ENCODE peak calls at places on chromosomes 16 and 17, in eight cellular contexts. V is neural progenitor cell, Z is cardiac muscle cell, O is uterus, F is tibial nerve, P is left ventricle myocardium inferior, C is mesenchymal stem cell, A is PC-9. S is an unnamed sample. For H3K36me3, the result is how much of the 10 kb centered on the place peaks cover.

GRCh38 chr17:77409282-77410161 is 268.8 kb downstream of the SEC14L1 start:
- DNase-seq in C (peak), O (peak), V (peak), Z (peak), A (no peak), P (peak), F (no peak), S (no peak)

GRCh38 chr16:3819175-3819527 is 61.4 kb downstream of the CREBBP start:
- DNase-seq in A (no peak), V (no peak), P (no peak), F (no peak), C (no peak), Z (no peak), O (no peak), S (no peak)

GRCh38 chr17:9575381-9576072 is at the start of gene STX8:
- DNase-seq in V (peak), P (peak), A (peak), F (peak), Z (peak), C (peak), O (peak), S (peak)

GRCh38 chr17:50093246-50093645 is 1.9 kb upstream of the PDK2 start:
- DNase-seq in V (no peak), A (no peak), C (no peak), F (no peak), O (no peak), Z (no peak), P (no peak), S (no peak)

GRCh38 chr16:74743045-74743667 is 31.5 kb downstream of the FA2H start:
- DNase-seq in A (no peak), V (no peak), P (no peak), C (no peak), O (no peak), F (no peak), Z (no peak), S (peak)

GRCh38 chr17:21166599-21167265 is 40.0 kb downstream of the DHRS7B start:
- DNase-seq in P (no peak), C (no peak), O (no peak), Z (peak), V (no peak), A (no peak), F (no peak), S (no peak)

GRCh38 chr16:11302977-11303376 is 21.8 kb upstream of the PRM1 start:
- DNase-seq in C (no peak), V (no peak), P (no peak), Z (no peak), A (no peak), F (no peak), O (no peak), S (no peak)

GRCh38 chr17:3969963-3970362 is 5.7 kb upstream of the ATP2A3 start:
- DNase-seq in P (no peak), F (no peak), O (no peak), Z (no peak), V (no peak), A (no peak), C (no peak), S (no peak)

GRCh38 chr17:34305061-34305460 is 14.2 kb upstream of the CCL8 start:
- DNase-seq in Z (no peak), F (no peak), C (no peak), V (no peak), P (no peak), A (no peak), O (no peak), S (no peak)

GRCh38 chr16:72033437-72033836 is 20.9 kb upstream of the HP start:
- DNase-seq in P (no peak), V (no peak), O (no peak), C (no peak), F (no peak), Z (no peak), A (no peak), S (no peak)

GRCh38 chr17:56891751-56892150 is 22.1 kb downstream of the TRIM25 start:
- DNase-seq in C (no peak), A (no peak), F (no peak), V (peak), P (peak), Z (peak), O (no peak), S (no peak)

GRCh38 chr17:42519546-42520444 is 16.2 kb upstream of the NAGLU start:
- DNase-seq in V (peak), A (peak), Z (peak), F (peak), C (peak), P (peak), O (peak), S (peak)

GRCh38 chr17:39152134-39152884 is 872 bp upstream of the PLXDC1 start:
- DNase-seq in P (peak), Z (no peak), F (peak), A (no peak), V (peak), O (peak), C (no peak), S (peak)

GRCh38 chr17:8013731-8014557 is 11.5 kb downstream of the GUCY2D start:
- DNase-seq in F (no peak), O (no peak), P (no peak), A (no peak), V (no peak), Z (no peak), C (no peak), S (no peak)

GRCh38 chr17:14296511-14296910 is 4.4 kb upstream of the HS3ST3B1 start:
- DNase-seq in C (no peak), V (no peak), O (no peak), Z (no peak), A (no peak), F (no peak), P (no peak), S (no peak)

GRCh38 chr16:67535201-67535600 is 6.6 kb downstream of the RIPOR1 start:
- DNase-seq in P (no peak), O (no peak), C (no peak), V (no peak), F (no peak), A (no peak), Z (no peak), S (no peak)

GRCh38 chr16:67390816-67391423 is 2.4 kb downstream of the TPPP3 start:
- DNase-seq in P (no peak), O (no peak), C (no peak), Z (no peak), A (no peak), F (no peak), V (no peak), S (no peak)

GRCh38 chr17:47210105-47210504 is 957 bp downstream of the MYL4 start:
- DNase-seq in O (no peak), A (no peak), Z (no peak), F (no peak), P (no peak), C (no peak), V (no peak), S (no peak)

GRCh38 chr16:46745594-46745993 is 2.5 kb downstream of the MYLK3 start:
- DNase-seq in Z (no peak), P (no peak), C (no peak), O (no peak), V (no peak), F (no peak), A (no peak), S (no peak)

GRCh38 chr17:79984045-79984840 is 51.4 kb downstream of the TBC1D16 start:
- DNase-seq in V (no peak), O (no peak), P (no peak), C (no peak), Z (no peak), F (no peak), A (no peak), S (no peak)

GRCh38 chr16:20743591-20743990 is 2.0 kb upstream of the THUMPD1 start:
- DNase-seq in F (no peak), V (no peak), A (no peak), C (no peak), P (no peak), O (no peak), Z (no peak), S (no peak)

GRCh38 chr17:33942414-33942813 is 312.7 kb upstream of the CCL2 start:
- DNase-seq in Z (no peak), A (no peak), P (no peak), C (no peak), F (no peak), V (no peak), O (no peak), S (peak)

GRCh38 chr17:7530294-7530900 is 18.5 kb upstream of the TNFSF12 start:
- DNase-seq in P (no peak), F (no peak), C (no peak), A (no peak), V (no peak), O (no peak), Z (no peak), S (no peak)

GRCh38 chr16:12723681-12724080 is 80.0 kb downstream of the CPPED1 start:
- DNase-seq in C (no peak), V (no peak), A (no peak), O (no peak), Z (no peak), P (no peak), F (no peak), S (no peak)

DNA sequence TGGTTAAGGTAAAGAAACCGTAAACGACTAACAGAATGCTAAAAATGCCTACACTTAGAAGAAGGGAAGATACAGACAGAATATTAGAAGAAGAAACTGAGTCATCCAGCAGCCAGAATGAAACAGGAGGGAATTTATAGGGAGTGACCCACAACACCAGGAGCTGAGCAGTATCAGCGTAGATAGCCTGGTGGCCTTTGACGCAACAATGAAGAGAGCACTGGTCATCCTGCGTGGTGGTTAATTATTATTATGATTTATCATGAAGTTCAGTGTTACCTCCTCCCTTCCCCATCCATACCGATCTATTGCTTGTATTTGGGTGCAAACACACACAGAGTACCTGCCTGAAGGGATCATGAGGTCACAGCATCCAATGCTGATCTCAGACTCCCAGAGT is 38.5 kb downstream of the ERCC4 start:
- DNase-seq in P (no peak), Z (no peak), C (no peak), F (no peak), A (no peak), O (no peak), V (no peak), S (peak)
- H3K27ac ChIP-seq in P (peak), Z (no peak), C (no peak), F (peak), A (peak), O (peak), V (no peak), S (peak)

GRCh38 chr16:2757344-2757743 is 4.9 kb downstream of the SRRM2 start:
- DNase-seq in P (no peak), F (no peak), A (no peak), V (no peak), Z (no peak), O (no peak), C (no peak), S (no peak)
- H3K36me3 ChIP-seq in P (half or more), F (half or more), A (half or more), V (under half), Z (half or more), O (under half), C (under half), S (under half)

GRCh38 chr17:31565652-31566051 is 174.2 kb downstream of the RAB11FIP4 start:
- DNase-seq in Z (no peak), P (no peak), O (no peak), F (no peak), C (no peak), A (no peak), V (no peak), S (no peak)
- H3K27ac ChIP-seq in Z (no peak), P (peak), O (peak), F (peak), C (peak), A (peak), V (no peak), S (no peak)

DNA sequence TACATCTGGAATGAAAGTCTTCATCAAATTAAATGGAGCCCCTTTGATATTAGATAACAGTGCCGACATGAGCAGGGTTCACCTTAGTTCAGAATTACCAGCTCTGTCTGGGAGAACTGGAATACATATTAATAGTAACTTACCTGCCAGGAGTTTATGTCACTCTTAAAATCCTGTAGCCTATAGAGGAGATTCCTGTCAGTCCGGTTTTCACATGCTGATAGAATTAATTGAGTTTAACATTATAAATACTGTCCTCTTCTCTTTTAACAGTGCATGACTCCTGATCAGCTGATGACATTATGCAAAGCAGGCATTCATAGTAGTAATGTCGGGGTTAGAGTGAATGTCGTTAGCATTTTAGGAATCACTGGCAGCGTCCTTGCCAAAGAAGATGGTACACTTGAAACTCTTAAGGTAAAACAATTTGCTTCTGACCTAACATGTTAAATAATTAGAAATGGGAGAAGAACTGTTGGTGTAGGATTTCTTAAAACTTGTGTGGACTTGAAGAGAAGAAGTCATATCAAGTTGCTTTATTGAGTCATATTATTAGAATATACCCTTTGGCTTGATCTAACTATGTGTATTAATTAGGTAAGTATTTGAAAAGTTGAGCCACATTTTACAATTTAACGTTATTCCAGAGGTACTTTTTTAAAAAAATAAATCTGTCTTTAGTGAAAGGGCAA is 34.3 kb downstream of the HEATR3 start:
- DNase-seq in V (no peak), P (no peak), Z (no peak), F (no peak), C (no peak), O (no peak), A (no peak), S (no peak)
- H3K36me3 ChIP-seq in V (under half), P (half or more), Z (under half), F (half or more), C (under half), O (under half), A (under half), S (under half)

DNA sequence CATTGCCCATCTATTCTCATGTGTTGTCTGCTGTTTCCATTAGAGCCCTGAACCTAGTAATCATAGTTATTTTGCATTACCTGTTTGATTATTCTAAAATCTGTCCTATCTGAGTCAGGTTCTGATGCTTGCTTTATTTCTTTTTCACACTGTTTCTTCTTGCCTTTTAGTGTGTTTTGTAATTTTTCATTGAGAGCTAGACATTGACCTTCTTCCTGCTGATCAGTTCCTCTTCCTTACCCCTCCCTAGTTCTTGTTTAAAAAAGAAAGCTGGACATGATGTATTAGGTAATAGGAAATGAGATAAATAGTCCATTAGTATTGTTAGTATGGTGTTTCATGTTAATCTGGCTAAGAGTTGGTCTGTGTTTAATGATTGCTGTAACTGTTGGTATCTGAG is 13.4 kb downstream of the WWP2 start:
- DNase-seq in C (no peak), O (no peak), A (no peak), V (no peak), Z (no peak), F (no peak), P (no peak), S (no peak)
- H3K27ac ChIP-seq in C (no peak), O (no peak), A (no peak), V (no peak), Z (no peak), F (no peak), P (no peak), S (no peak)